ENCODE peak calls at places on chromosomes 4 and X, in ten cellular contexts. Y is HL-60, V is mammary epithelial cell, R is right lobe of liver, G is WERI-Rb-1, J is heart left ventricle, D is AG04450, W is sigmoid colon, E is lower lobe of right lung, A is thoracic aorta. X is an unnamed sample.

GRCh38 chrX:44903107-44903506 is 30.1 kb downstream of the KDM6A start:
- DNase-seq in Y (no peak), V (peak; percentile 86), R (no peak), G (no peak), J (no peak), D (peak; percentile 3), W (no peak), E (no peak), A (no peak), X (peak; percentile 39)

GRCh38 chr4:4585012-4585670 is 43.3 kb upstream of the STX18 start:
- DNase-seq in Y (no peak), V (peak; percentile 33), R (no peak), G (no peak), J (no peak), D (peak; percentile 51), W (no peak), E (no peak), A (no peak), X (no peak)

GRCh38 chr4:7423801-7424552 is 10.8 kb downstream of the PSAPL1 start:
- DNase-seq in Y (no peak), V (no peak), R (peak; percentile 10), G (no peak), J (no peak), D (no peak), W (peak; percentile 33), E (peak; percentile 35), A (no peak), X (no peak)

GRCh38 chr4:86220137-86220536 is 139.7 kb downstream of the MAPK10 start:
- DNase-seq in Y (no peak), V (no peak), R (no peak), G (no peak), J (no peak), D (no peak), W (no peak), E (no peak), A (no peak), X (no peak)

GRCh38 chr4:118273642-118274041 is 79.2 kb downstream of the PRSS12 start:
- DNase-seq in Y (no peak), V (no peak), R (no peak), G (no peak), J (no peak), D (no peak), W (no peak), E (no peak), A (no peak), X (no peak)

GRCh38 chrX:125398959-125399440 is 79.3 kb downstream of the TEX13C start:
- DNase-seq in Y (no peak), V (no peak), R (no peak), G (no peak), J (no peak), D (no peak), W (no peak), E (no peak), A (no peak), X (no peak)

GRCh38 chr4:33566649-33567048 is 2677.7 kb downstream of the ARAP2 start:
- DNase-seq in Y (no peak), V (no peak), R (no peak), G (no peak), J (no peak), D (no peak), W (no peak), E (no peak), A (no peak), X (no peak)

GRCh38 chr4:154332681-154333421 is 158.7 kb downstream of the DCHS2 start:
- DNase-seq in Y (peak; percentile 5), V (no peak), R (peak; percentile 25), G (peak; percentile 86), J (peak; percentile 31), D (no peak), W (peak; percentile 74), E (peak; percentile 48), A (no peak), X (peak; percentile 7)

GRCh38 chrX:137896123-137896522 is 330.2 kb downstream of the ZIC3 start:
- DNase-seq in Y (no peak), V (no peak), R (no peak), G (no peak), J (no peak), D (no peak), W (no peak), E (no peak), A (no peak), X (no peak)

GRCh38 chrX:137547291-137547690 is 18.6 kb upstream of the ZIC3 start:
- DNase-seq in Y (no peak), V (no peak), R (no peak), G (no peak), J (no peak), D (no peak), W (no peak), E (no peak), A (no peak), X (no peak)

GRCh38 chr4:106875340-106875739 is 160.8 kb downstream of the DKK2 start:
- DNase-seq in Y (no peak), V (no peak), R (no peak), G (peak; percentile 21), J (no peak), D (no peak), W (no peak), E (no peak), A (no peak), X (no peak)

GRCh38 chr4:71680706-71681105 is 103.2 kb downstream of the GC start:
- DNase-seq in Y (no peak), V (no peak), R (no peak), G (no peak), J (no peak), D (no peak), W (no peak), E (no peak), A (no peak), X (no peak)

GRCh38 chr4:144646523-144647094 is 653 bp downstream of the HHIP start:
- DNase-seq in Y (no peak), V (peak; percentile 30), R (no peak), G (peak; percentile 70), J (no peak), D (no peak), W (no peak), E (no peak), A (no peak), X (peak; percentile 26)

GRCh38 chrX:43661521-43662240 is 5.6 kb downstream of the MAOA start:
- DNase-seq in Y (no peak), V (peak; percentile 13), R (no peak), G (no peak), J (no peak), D (no peak), W (no peak), E (no peak), A (no peak), X (no peak)

GRCh38 chr4:105014242-105015031 is 132.2 kb upstream of the TET2 start:
- DNase-seq in Y (peak; percentile 67), V (no peak), R (no peak), G (no peak), J (no peak), D (no peak), W (no peak), E (no peak), A (no peak), X (no peak)

GRCh38 chr4:24640433-24640832 is 56.1 kb upstream of the DHX15 start:
- DNase-seq in Y (no peak), V (no peak), R (no peak), G (no peak), J (no peak), D (no peak), W (no peak), E (no peak), A (no peak), X (no peak)

GRCh38 chr4:152431287-152431686 is 104.6 kb downstream of the FBXW7 start:
- DNase-seq in Y (no peak), V (no peak), R (no peak), G (no peak), J (no peak), D (no peak), W (no peak), E (no peak), A (no peak), X (no peak)

GRCh38 chrX:24154490-24155034 is 5.0 kb downstream of the ZFX start:
- DNase-seq in Y (no peak), V (no peak), R (no peak), G (no peak), J (no peak), D (no peak), W (no peak), E (no peak), A (no peak), X (no peak)
- H3K4me3 ChIP-seq in Y (no peak overlapping the region), V (no peak overlapping the region), R (no peak overlapping the region), G (no peak overlapping the region), J (no peak overlapping the region), D (no peak overlapping the region), W (no peak overlapping the region), E (no peak overlapping the region), A (no peak overlapping the region), X (no peak overlapping the region)

DNA sequence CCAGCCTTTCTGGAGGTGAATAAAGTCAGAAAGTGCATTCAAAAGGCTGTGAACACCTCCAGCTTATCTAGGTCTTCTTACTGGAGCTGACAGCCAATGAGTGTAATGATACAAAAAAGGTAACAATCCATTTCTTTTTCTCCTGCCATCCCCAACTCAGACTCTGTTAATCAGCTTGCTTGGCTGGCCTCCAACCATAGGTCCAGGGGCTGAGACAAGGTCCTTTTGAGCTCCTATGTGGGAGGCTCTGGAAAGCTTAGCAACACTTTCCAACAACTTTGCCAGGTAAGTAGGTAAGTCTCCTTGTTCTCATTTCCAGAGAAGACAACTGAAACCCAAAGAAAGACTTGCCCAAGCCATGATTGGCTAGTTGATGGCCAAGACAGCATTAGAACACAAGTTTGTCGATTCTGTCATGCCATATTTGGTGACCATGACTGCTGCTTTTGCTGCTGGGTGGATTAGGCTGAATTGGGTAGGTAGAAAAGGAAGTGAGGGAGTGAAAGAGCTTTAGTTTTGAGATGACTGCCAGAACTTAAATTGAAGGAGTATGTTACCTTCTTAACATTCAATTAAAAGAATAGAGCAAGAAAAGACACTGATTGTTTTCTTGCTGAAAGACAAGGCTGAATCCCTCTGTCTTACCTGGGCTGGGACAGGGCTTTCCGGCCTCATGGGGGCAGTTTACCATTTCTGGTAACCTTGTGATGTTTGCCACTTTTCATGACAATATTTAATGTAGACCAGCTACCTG is 22.8 kb downstream of the VSIG4 start:
- DNase-seq in Y (no peak), V (no peak), R (no peak), G (no peak), J (no peak), D (no peak), W (no peak), E (no peak), A (no peak), X (no peak)
- TF ChIP-seq CTCF in Y (no peak), V (no peak), R (no peak), G (no peak), J (no peak), D (no peak), W (no peak), E (no peak), A (no peak), X (no peak)

GRCh38 chrX:11188664-11189063 is 77.5 kb downstream of the HCCS start:
- DNase-seq in Y (no peak), V (peak; percentile 74), R (no peak), G (no peak), J (no peak), D (no peak), W (no peak), E (no peak), A (no peak), X (no peak)
- H3K27me3 ChIP-seq in Y (no peaks in the 10 kb centered on the region), V (no peaks in the 10 kb centered on the region), R (no peaks in the 10 kb centered on the region), G (no peaks in the 10 kb centered on the region), J (no peaks in the 10 kb centered on the region), D (no peaks in the 10 kb centered on the region), W (no peaks in the 10 kb centered on the region), E (no peaks in the 10 kb centered on the region), A (no peaks in the 10 kb centered on the region), X (no peaks in the 10 kb centered on the region)

GRCh38 chr4:80335226-80335553 is 340 bp upstream of the CFAP299 start:
- DNase-seq in Y (no peak), V (no peak), R (no peak), G (no peak), J (no peak), D (no peak), W (no peak), E (no peak), A (no peak), X (no peak)
- H3K4me3 ChIP-seq in Y (peak overlapping the region; percentile 56), V (peak overlapping the region; percentile 61), R (peak overlapping the region; percentile 61), G (peak overlapping the region; percentile 58), J (peak overlapping the region; percentile 68), D (peak overlapping the region; percentile 82), W (peak overlapping the region; percentile 34), E (peak overlapping the region; percentile 64), A (peak overlapping the region; percentile 73), X (peak overlapping the region; percentile 64)

X was measured in GM06990.